ENCODE peak calls at places on chromosome 19, in seven cellular contexts. One of them, this sample, is unnamed. For H3K4me1, the result is how much of the 10 kb centered on the place peaks cover.

GRCh38 chr19:47509973-47510372 is 4.9 kb downstream of the NAPA start:
- DNase-seq in tibial nerve: no peak
- DNase-seq in neuronal stem cell: no peak
- DNase-seq in breast epithelium: peak
- DNase-seq in body of pancreas: peak
- DNase-seq in endodermal cell: no peak
- DNase-seq in fibroblast of lung: no peak
- DNase-seq in this sample: no peak

GRCh38 chr19:47094557-47095517 is 18.7 kb downstream of the ZC3H4 start:
- DNase-seq in tibial nerve: no peak
- DNase-seq in neuronal stem cell: no peak
- DNase-seq in breast epithelium: no peak
- DNase-seq in body of pancreas: peak
- DNase-seq in endodermal cell: peak
- DNase-seq in fibroblast of lung: peak
- DNase-seq in this sample: no peak

GRCh38 chr19:913080-913748 is at the start of gene R3HDM4:
- DNase-seq in tibial nerve: peak
- DNase-seq in neuronal stem cell: no peak
- DNase-seq in breast epithelium: peak
- DNase-seq in body of pancreas: peak
- DNase-seq in endodermal cell: peak
- DNase-seq in fibroblast of lung: peak
- DNase-seq in this sample: peak

GRCh38 chr19:12938536-12939291 is at the start of gene CALR:
- DNase-seq in tibial nerve: no peak
- DNase-seq in neuronal stem cell: no peak
- DNase-seq in breast epithelium: no peak
- DNase-seq in body of pancreas: peak
- DNase-seq in endodermal cell: no peak
- DNase-seq in fibroblast of lung: peak
- DNase-seq in this sample: peak

GRCh38 chr19:5932146-5932545 is 18.1 kb downstream of the CAPS start:
- DNase-seq in tibial nerve: no peak
- DNase-seq in neuronal stem cell: no peak
- DNase-seq in breast epithelium: no peak
- DNase-seq in body of pancreas: no peak
- DNase-seq in endodermal cell: no peak
- DNase-seq in fibroblast of lung: no peak
- DNase-seq in this sample: no peak

GRCh38 chr19:55046975-55047622 is 9.0 kb upstream of the GP6 start:
- DNase-seq in tibial nerve: no peak
- DNase-seq in neuronal stem cell: no peak
- DNase-seq in breast epithelium: no peak
- DNase-seq in body of pancreas: no peak
- DNase-seq in endodermal cell: no peak
- DNase-seq in fibroblast of lung: no peak
- DNase-seq in this sample: no peak

GRCh38 chr19:49020342-49020741 is 3.5 kb upstream of the LHB start:
- DNase-seq in tibial nerve: no peak
- DNase-seq in neuronal stem cell: no peak
- DNase-seq in breast epithelium: no peak
- DNase-seq in body of pancreas: peak
- DNase-seq in endodermal cell: peak
- DNase-seq in fibroblast of lung: no peak
- DNase-seq in this sample: no peak

GRCh38 chr19:21402303-21402985 is 5.5 kb downstream of the ZNF493 start:
- DNase-seq in tibial nerve: no peak
- DNase-seq in neuronal stem cell: no peak
- DNase-seq in breast epithelium: no peak
- DNase-seq in body of pancreas: no peak
- DNase-seq in endodermal cell: no peak
- DNase-seq in fibroblast of lung: no peak
- DNase-seq in this sample: no peak

GRCh38 chr19:32324631-32325215 is 20.7 kb upstream of the ZNF507 start:
- DNase-seq in tibial nerve: no peak
- DNase-seq in neuronal stem cell: no peak
- DNase-seq in breast epithelium: no peak
- DNase-seq in body of pancreas: no peak
- DNase-seq in endodermal cell: no peak
- DNase-seq in fibroblast of lung: no peak
- DNase-seq in this sample: peak

GRCh38 chr19:17719730-17720486 is 628 bp downstream of the MAP1S start:
- DNase-seq in tibial nerve: no peak
- DNase-seq in neuronal stem cell: no peak
- DNase-seq in breast epithelium: peak
- DNase-seq in body of pancreas: peak
- DNase-seq in endodermal cell: peak
- DNase-seq in fibroblast of lung: no peak
- DNase-seq in this sample: no peak

GRCh38 chr19:7844951-7845350 is 14.9 kb downstream of the EVI5L start:
- DNase-seq in tibial nerve: no peak
- DNase-seq in neuronal stem cell: no peak
- DNase-seq in breast epithelium: no peak
- DNase-seq in body of pancreas: no peak
- DNase-seq in endodermal cell: no peak
- DNase-seq in fibroblast of lung: no peak
- DNase-seq in this sample: peak

GRCh38 chr19:46839752-46840151 is 10.9 kb downstream of the AP2S1 start:
- DNase-seq in tibial nerve: no peak
- DNase-seq in neuronal stem cell: no peak
- DNase-seq in breast epithelium: no peak
- DNase-seq in body of pancreas: no peak
- DNase-seq in endodermal cell: no peak
- DNase-seq in fibroblast of lung: no peak
- DNase-seq in this sample: no peak

GRCh38 chr19:55369651-55370304 is 485 bp downstream of the IL11 start:
- DNase-seq in tibial nerve: no peak
- DNase-seq in neuronal stem cell: peak
- DNase-seq in breast epithelium: no peak
- DNase-seq in body of pancreas: no peak
- DNase-seq in endodermal cell: peak
- DNase-seq in fibroblast of lung: peak
- DNase-seq in this sample: peak

GRCh38 chr19:35995655-35995993 is 636 bp downstream of the SDHAF1 start:
- DNase-seq in tibial nerve: no peak
- DNase-seq in neuronal stem cell: no peak
- DNase-seq in breast epithelium: no peak
- DNase-seq in body of pancreas: peak
- DNase-seq in endodermal cell: peak
- DNase-seq in fibroblast of lung: peak
- DNase-seq in this sample: peak

GRCh38 chr19:55076321-55076720 is 652 bp downstream of the EPS8L1 start:
- DNase-seq in tibial nerve: no peak
- DNase-seq in neuronal stem cell: no peak
- DNase-seq in breast epithelium: no peak
- DNase-seq in body of pancreas: no peak
- DNase-seq in endodermal cell: peak
- DNase-seq in fibroblast of lung: no peak
- DNase-seq in this sample: no peak

GRCh38 chr19:52941941-52942370 is 18.7 kb upstream of the ZNF888 start:
- DNase-seq in tibial nerve: peak
- DNase-seq in neuronal stem cell: no peak
- DNase-seq in breast epithelium: no peak
- DNase-seq in body of pancreas: peak
- DNase-seq in endodermal cell: peak
- DNase-seq in fibroblast of lung: peak
- DNase-seq in this sample: peak

GRCh38 chr19:45922281-45922680 is 7.7 kb upstream of the NANOS2 start:
- DNase-seq in tibial nerve: no peak
- DNase-seq in neuronal stem cell: no peak
- DNase-seq in breast epithelium: no peak
- DNase-seq in body of pancreas: no peak
- DNase-seq in endodermal cell: peak
- DNase-seq in fibroblast of lung: no peak
- DNase-seq in this sample: no peak

GRCh38 chr19:13718733-13719132 is 45.6 kb upstream of the MRI1 start:
- DNase-seq in tibial nerve: no peak
- DNase-seq in neuronal stem cell: peak
- DNase-seq in breast epithelium: no peak
- DNase-seq in body of pancreas: peak
- DNase-seq in endodermal cell: peak
- DNase-seq in fibroblast of lung: peak
- DNase-seq in this sample: peak

GRCh38 chr19:784541-784940 is 12.7 kb upstream of the PTBP1 start:
- DNase-seq in tibial nerve: no peak
- DNase-seq in neuronal stem cell: no peak
- DNase-seq in breast epithelium: no peak
- DNase-seq in body of pancreas: peak
- DNase-seq in endodermal cell: no peak
- DNase-seq in fibroblast of lung: no peak
- DNase-seq in this sample: no peak

DNA sequence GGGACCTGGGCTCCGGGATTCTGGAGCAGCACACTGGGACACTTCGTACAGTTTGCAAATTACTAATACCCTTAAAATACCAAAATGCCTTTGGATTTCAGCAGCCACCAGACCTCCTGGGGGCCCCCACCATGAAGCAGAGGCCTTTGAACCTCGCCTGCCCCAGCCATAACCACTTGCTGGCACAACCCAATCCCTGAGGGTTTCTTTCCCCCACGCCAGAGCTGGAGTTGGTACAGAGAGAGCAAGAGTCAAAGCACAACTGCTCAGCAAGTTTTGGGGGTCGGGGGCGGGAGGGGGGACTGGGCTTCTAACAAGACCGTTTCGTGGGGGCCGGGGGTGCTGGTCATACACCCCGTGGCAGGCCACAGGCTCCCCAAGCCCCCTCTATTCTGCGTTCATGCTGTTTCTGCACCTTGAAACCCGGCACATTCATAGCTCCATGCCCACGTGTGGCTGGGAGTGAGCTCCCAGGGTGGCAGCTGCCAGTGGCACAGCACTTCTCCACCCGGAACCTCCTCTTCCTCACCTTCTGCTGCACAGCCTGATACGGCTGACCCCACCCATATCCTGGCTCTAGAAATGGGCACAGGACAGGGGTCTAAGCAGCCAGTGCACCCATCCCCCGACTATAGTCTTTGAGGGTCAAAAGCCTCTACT is 17.1 kb downstream of the PLEKHF1 start:
- DNase-seq in tibial nerve: no peak
- DNase-seq in neuronal stem cell: no peak
- DNase-seq in breast epithelium: no peak
- DNase-seq in body of pancreas: no peak
- DNase-seq in endodermal cell: no peak
- DNase-seq in fibroblast of lung: no peak
- DNase-seq in this sample: no peak
- H3K4me1 ChIP-seq in tibial nerve: half or more
- H3K4me1 ChIP-seq in neuronal stem cell: under half
- H3K4me1 ChIP-seq in breast epithelium: under half
- H3K4me1 ChIP-seq in body of pancreas: under half
- H3K4me1 ChIP-seq in endodermal cell: under half
- H3K4me1 ChIP-seq in fibroblast of lung: under half
- H3K4me1 ChIP-seq in this sample: under half

GRCh38 chr19:58128041-58128685 is 22.4 kb downstream of the ZNF329 start:
- DNase-seq in tibial nerve: no peak
- DNase-seq in neuronal stem cell: no peak
- DNase-seq in breast epithelium: no peak
- DNase-seq in body of pancreas: no peak
- DNase-seq in endodermal cell: peak
- DNase-seq in fibroblast of lung: no peak
- DNase-seq in this sample: no peak
- H3K4me3 ChIP-seq in tibial nerve: no peak
- H3K4me3 ChIP-seq in neuronal stem cell: no peak
- H3K4me3 ChIP-seq in breast epithelium: no peak
- H3K4me3 ChIP-seq in body of pancreas: no peak
- H3K4me3 ChIP-seq in endodermal cell: peak
- H3K4me3 ChIP-seq in fibroblast of lung: no peak
- H3K4me3 ChIP-seq in this sample: no peak

GRCh38 chr19:30678168-30678567 is 306.0 kb downstream of the ZNF536 start:
- DNase-seq in tibial nerve: no peak
- DNase-seq in neuronal stem cell: no peak
- DNase-seq in breast epithelium: no peak
- DNase-seq in body of pancreas: no peak
- DNase-seq in endodermal cell: no peak
- DNase-seq in fibroblast of lung: no peak
- DNase-seq in this sample: no peak

GRCh38 chr19:30682576-30683536 is 310.7 kb downstream of the ZNF536 start:
- DNase-seq in tibial nerve: peak
- DNase-seq in neuronal stem cell: peak
- DNase-seq in breast epithelium: peak
- DNase-seq in body of pancreas: peak
- DNase-seq in endodermal cell: peak
- DNase-seq in fibroblast of lung: peak
- DNase-seq in this sample: peak

GRCh38 chr19:30679286-30679685 is 307.1 kb downstream of the ZNF536 start:
- DNase-seq in tibial nerve: no peak
- DNase-seq in neuronal stem cell: no peak
- DNase-seq in breast epithelium: no peak
- DNase-seq in body of pancreas: no peak
- DNase-seq in endodermal cell: no peak
- DNase-seq in fibroblast of lung: no peak
- DNase-seq in this sample: no peak

GRCh38 chr19:30679789-30680188 is 307.6 kb downstream of the ZNF536 start:
- DNase-seq in tibial nerve: no peak
- DNase-seq in neuronal stem cell: no peak
- DNase-seq in breast epithelium: no peak
- DNase-seq in body of pancreas: no peak
- DNase-seq in endodermal cell: peak
- DNase-seq in fibroblast of lung: no peak
- DNase-seq in this sample: no peak

GRCh38 chr19:30681162-30681996 is 309.2 kb downstream of the ZNF536 start:
- DNase-seq in tibial nerve: no peak
- DNase-seq in neuronal stem cell: no peak
- DNase-seq in breast epithelium: no peak
- DNase-seq in body of pancreas: no peak
- DNase-seq in endodermal cell: peak
- DNase-seq in fibroblast of lung: no peak
- DNase-seq in this sample: no peak
- H3K27ac ChIP-seq in tibial nerve: no peak
- H3K27ac ChIP-seq in neuronal stem cell: no peak
- H3K27ac ChIP-seq in breast epithelium: no peak
- H3K27ac ChIP-seq in body of pancreas: no peak
- H3K27ac ChIP-seq in endodermal cell: no peak
- H3K27ac ChIP-seq in fibroblast of lung: no peak
- H3K27ac ChIP-seq in this sample: no peak

GRCh38 chr19:58572818-58573657 is at the start of gene MZF1:
- DNase-seq in tibial nerve: peak
- DNase-seq in neuronal stem cell: peak
- DNase-seq in breast epithelium: peak
- DNase-seq in body of pancreas: peak
- DNase-seq in endodermal cell: peak
- DNase-seq in fibroblast of lung: peak
- DNase-seq in this sample: peak

GRCh38 chr19:58575183-58576041 is 2.3 kb upstream of the MZF1 start:
- DNase-seq in tibial nerve: peak
- DNase-seq in neuronal stem cell: peak
- DNase-seq in breast epithelium: peak
- DNase-seq in body of pancreas: peak
- DNase-seq in endodermal cell: peak
- DNase-seq in fibroblast of lung: peak
- DNase-seq in this sample: peak

GRCh38 chr19:58571575-58571947 is 1.6 kb downstream of the MZF1 start:
- DNase-seq in tibial nerve: no peak
- DNase-seq in neuronal stem cell: no peak
- DNase-seq in breast epithelium: peak
- DNase-seq in body of pancreas: no peak
- DNase-seq in endodermal cell: no peak
- DNase-seq in fibroblast of lung: no peak
- DNase-seq in this sample: no peak

GRCh38 chr19:58572026-58572817 is 913 bp downstream of the MZF1 start:
- DNase-seq in tibial nerve: no peak
- DNase-seq in neuronal stem cell: no peak
- DNase-seq in breast epithelium: peak
- DNase-seq in body of pancreas: no peak
- DNase-seq in endodermal cell: no peak
- DNase-seq in fibroblast of lung: no peak
- DNase-seq in this sample: no peak

GRCh38 chr19:58573658-58574164 is 576 bp upstream of the MZF1 start:
- DNase-seq in tibial nerve: no peak
- DNase-seq in neuronal stem cell: no peak
- DNase-seq in breast epithelium: no peak
- DNase-seq in body of pancreas: no peak
- DNase-seq in endodermal cell: no peak
- DNase-seq in fibroblast of lung: no peak
- DNase-seq in this sample: no peak
- H3K4me1 ChIP-seq in tibial nerve: half or more
- H3K4me1 ChIP-seq in neuronal stem cell: under half
- H3K4me1 ChIP-seq in breast epithelium: under half
- H3K4me1 ChIP-seq in body of pancreas: under half
- H3K4me1 ChIP-seq in endodermal cell: under half
- H3K4me1 ChIP-seq in fibroblast of lung: under half
- H3K4me1 ChIP-seq in this sample: under half